ENCODE peak calls at places on chromosomes 6 and 20, in five cellular contexts. W is stimulated activated CD8-positive, alpha-beta memory T cell treated with anti-CD3 and anti-CD28 coated beads, Interleukin-7, amount 100 ng/mL, for 48 hours; X is lower lobe of right lung; H is suprapubic skin; M is GM12891. S is an unnamed sample.

GRCh38 chr6:125019873-125020272 is 57.6 kb downstream of the RNF217 start:
- DNase-seq in W (no peak), X (no peak), H (no peak), M (no peak), S (no peak)

GRCh38 chr6:165988757-165989456 is 178.7 kb downstream of the TBXT start:
- DNase-seq in W (no peak), X (no peak), H (no peak), M (no peak), S (no peak)

GRCh38 chr6:95686858-95687257 is 109.5 kb downstream of the MANEA start:
- DNase-seq in W (no peak), X (no peak), H (no peak), M (no peak), S (no peak)

GRCh38 chr6:38797391-38797790 is 82.3 kb downstream of the DNAH8 start:
- DNase-seq in W (no peak), X (no peak), H (no peak), M (no peak), S (no peak)

GRCh38 chr6:4774715-4775590 is 1.3 kb upstream of the CDYL start:
- DNase-seq in W (no peak), X (peak), H (peak), M (no peak), S (no peak)

GRCh38 chr6:64146094-64146493 is 510.5 kb downstream of the PHF3 start:
- DNase-seq in W (no peak), X (no peak), H (no peak), M (no peak), S (no peak)

GRCh38 chr6:166112580-166112979 is 55.1 kb downstream of the TBXT start:
- DNase-seq in W (no peak), X (no peak), H (no peak), M (no peak), S (no peak)

GRCh38 chr6:129634411-129635230 is 75.4 kb downstream of the ARHGAP18 start:
- DNase-seq in W (no peak), X (no peak), H (no peak), M (no peak), S (no peak)

GRCh38 chr6:131978522-131978921 is 27.4 kb upstream of the CCN2 start:
- DNase-seq in W (no peak), X (no peak), H (no peak), M (no peak), S (no peak)

GRCh38 chr20:45359406-45360148 is 3.4 kb upstream of the SYS1 start:
- DNase-seq in W (no peak), X (no peak), H (peak), M (no peak), S (no peak)

S was measured in mucosa of descending colon.